ENCODE peak calls at places on chromosomes 11 and 22, in nine cellular contexts. A, G, F, H, B, T, J, P and L are unnamed samples.

GRCh38 chr22:40782521-40782920 is 36.6 kb downstream of the SLC25A17 start:
- DNase-seq in A (no peak), G (no peak), F (no peak), H (no peak), B (no peak), T (no peak), J (no peak), P (no peak), L (no peak)

GRCh38 chr11:22634897-22635629 is 9.4 kb upstream of the FANCF start:
- DNase-seq in A (no peak), G (peak; percentile 66), F (peak; percentile 9), H (no peak), B (peak; percentile 18), T (no peak), J (no peak), P (peak; percentile 96), L (no peak)

GRCh38 chr11:79101736-79102135 is 339.1 kb downstream of the TENM4 start:
- DNase-seq in A (no peak), G (no peak), F (no peak), H (no peak), B (no peak), T (no peak), J (no peak), P (no peak), L (no peak)

GRCh38 chr22:30400159-30400558 is 3.3 kb downstream of the SEC14L2 start:
- DNase-seq in A (no peak), G (no peak), F (no peak), H (no peak), B (no peak), T (no peak), J (no peak), P (no peak), L (no peak)

GRCh38 chr11:68014966-68015447 is 4.9 kb downstream of the ALDH3B1 start:
- DNase-seq in A (no peak), G (no peak), F (no peak), H (no peak), B (no peak), T (no peak), J (no peak), P (no peak), L (no peak)

GRCh38 chr22:28899199-28899853 is 16.0 kb downstream of the ZNRF3 start:
- DNase-seq in A (no peak), G (no peak), F (no peak), H (no peak), B (peak; percentile 20), T (no peak), J (peak; percentile 40), P (no peak), L (no peak)

GRCh38 chr11:102158151-102158734 is 48.0 kb downstream of the YAP1 start:
- DNase-seq in A (no peak), G (no peak), F (no peak), H (peak; percentile 19), B (no peak), T (no peak), J (no peak), P (no peak), L (no peak)

GRCh38 chr11:67163006-67163405 is 43.9 kb downstream of the KDM2A start:
- DNase-seq in A (no peak), G (no peak), F (no peak), H (no peak), B (no peak), T (no peak), J (no peak), P (no peak), L (no peak)

GRCh38 chr11:78453140-78453935 is 35.7 kb upstream of the GAB2 start:
- DNase-seq in A (no peak), G (no peak), F (no peak), H (no peak), B (peak; percentile 34), T (no peak), J (no peak), P (no peak), L (no peak)

GRCh38 chr11:72812604-72812967 is 1.6 kb upstream of the ATG16L2 start:
- DNase-seq in A (no peak), G (no peak), F (no peak), H (no peak), B (no peak), T (peak; percentile 75), J (no peak), P (no peak), L (no peak)

GRCh38 chr11:72814831-72815618 is 814 bp downstream of the ATG16L2 start:
- DNase-seq in A (no peak), G (no peak), F (peak; percentile 66), H (peak; percentile 56), B (peak; percentile 54), T (peak; percentile 86), J (peak; percentile 78), P (peak; percentile 54), L (peak; percentile 83)

GRCh38 chr11:72812968-72813739 is 1.1 kb upstream of the ATG16L2 start:
- DNase-seq in A (no peak), G (peak; percentile 63), F (peak; percentile 84), H (peak; percentile 71), B (peak; percentile 60), T (peak; percentile 86), J (peak; percentile 81), P (peak; percentile 70), L (peak; percentile 69)

GRCh38 chr11:72813740-72814138 is 472 bp upstream of the ATG16L2 start:
- DNase-seq in A (peak; percentile 59), G (peak; percentile 93), F (peak; percentile 86), H (peak; percentile 87), B (peak; percentile 66), T (peak; percentile 89), J (no peak), P (peak; percentile 65), L (peak; percentile 75)

GRCh38 chr11:72814139-72814830 is at the start of gene ATG16L2:
- DNase-seq in A (peak; percentile 60), G (peak; percentile 95), F (peak; percentile 84), H (peak; percentile 91), B (peak; percentile 76), T (peak; percentile 90), J (peak; percentile 91), P (peak; percentile 64), L (peak; percentile 93)
- TF ChIP-seq POLR2A in A (peak; percentile 58), G (peak; percentile 68), F (no peak), H (peak; percentile 82), B (peak; percentile 48), T (peak; percentile 93), J (peak; percentile 51), P (peak; percentile 70), L (peak; percentile 95)

GRCh38 chr11:12281571-12282478 is 95.5 kb upstream of the PARVA start:
- DNase-seq in A (peak; percentile 95), G (peak; percentile 84), F (peak; percentile 87), H (peak; percentile 87), B (peak; percentile 82), T (peak; percentile 77), J (peak; percentile 90), P (peak; percentile 65), L (peak; percentile 61)
- TF ChIP-seq POLR2A in A (no peak), G (no peak), F (no peak), H (no peak), B (peak; percentile 40), T (no peak), J (no peak), P (no peak), L (no peak)

GRCh38 chr11:76788661-76789442 is 5.7 kb downstream of the TSKU start:
- DNase-seq in A (no peak), G (peak; percentile 85), F (no peak), H (peak; percentile 90), B (no peak), T (no peak), J (peak; percentile 82), P (peak; percentile 66), L (no peak)

GRCh38 chr11:76786053-76787014 is 3.2 kb downstream of the TSKU start:
- DNase-seq in A (no peak), G (no peak), F (no peak), H (no peak), B (no peak), T (no peak), J (no peak), P (no peak), L (no peak)

GRCh38 chr11:76787271-76787670 is 4.1 kb downstream of the TSKU start:
- DNase-seq in A (no peak), G (no peak), F (no peak), H (no peak), B (no peak), T (no peak), J (no peak), P (no peak), L (no peak)

GRCh38 chr11:76789443-76789719 is 6.2 kb downstream of the TSKU start:
- DNase-seq in A (no peak), G (peak; percentile 39), F (no peak), H (no peak), B (no peak), T (no peak), J (no peak), P (no peak), L (no peak)

DNA sequence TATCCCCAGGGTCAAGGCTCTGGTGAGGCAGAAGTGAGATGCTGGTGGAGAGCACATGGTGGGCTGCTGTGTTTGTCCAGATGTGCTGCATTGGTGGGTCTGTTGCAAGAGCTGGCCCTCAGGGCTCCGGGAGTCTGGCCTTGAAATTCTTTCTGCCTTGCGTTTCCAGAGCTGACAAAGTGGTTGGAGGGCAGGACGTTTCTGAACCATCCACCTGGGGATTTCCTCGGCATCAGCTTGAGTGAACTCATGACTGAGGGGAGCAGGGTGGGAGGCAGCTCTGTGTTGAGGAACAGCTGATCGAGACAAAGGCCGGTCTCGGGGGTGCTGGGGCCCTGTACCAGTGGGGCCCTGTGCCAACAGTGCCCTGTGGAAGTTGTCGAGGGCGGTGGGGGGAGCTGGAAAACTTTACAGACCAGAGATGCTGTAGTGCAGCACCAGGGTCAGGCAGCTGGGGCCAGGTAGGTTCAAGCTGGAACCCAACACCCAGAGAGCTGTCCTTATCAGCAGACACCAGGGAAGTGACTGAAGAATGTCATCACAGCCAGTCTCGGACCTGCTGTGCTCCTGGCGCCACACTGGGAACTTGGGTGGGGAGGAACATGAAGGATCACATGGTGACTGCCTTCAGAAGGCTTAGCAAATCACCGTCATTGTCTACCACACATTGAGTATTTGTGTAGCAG is 4.9 kb downstream of the TSKU start:
- DNase-seq in A (peak; percentile 53), G (peak; percentile 57), F (peak; percentile 92), H (peak; percentile 26), B (peak; percentile 76), T (no peak), J (peak; percentile 78), P (peak; percentile 75), L (no peak)
- TF ChIP-seq POLR2A in A (no peak), G (no peak), F (no peak), H (no peak), B (no peak), T (no peak), J (no peak), P (no peak), L (no peak)

DNA sequence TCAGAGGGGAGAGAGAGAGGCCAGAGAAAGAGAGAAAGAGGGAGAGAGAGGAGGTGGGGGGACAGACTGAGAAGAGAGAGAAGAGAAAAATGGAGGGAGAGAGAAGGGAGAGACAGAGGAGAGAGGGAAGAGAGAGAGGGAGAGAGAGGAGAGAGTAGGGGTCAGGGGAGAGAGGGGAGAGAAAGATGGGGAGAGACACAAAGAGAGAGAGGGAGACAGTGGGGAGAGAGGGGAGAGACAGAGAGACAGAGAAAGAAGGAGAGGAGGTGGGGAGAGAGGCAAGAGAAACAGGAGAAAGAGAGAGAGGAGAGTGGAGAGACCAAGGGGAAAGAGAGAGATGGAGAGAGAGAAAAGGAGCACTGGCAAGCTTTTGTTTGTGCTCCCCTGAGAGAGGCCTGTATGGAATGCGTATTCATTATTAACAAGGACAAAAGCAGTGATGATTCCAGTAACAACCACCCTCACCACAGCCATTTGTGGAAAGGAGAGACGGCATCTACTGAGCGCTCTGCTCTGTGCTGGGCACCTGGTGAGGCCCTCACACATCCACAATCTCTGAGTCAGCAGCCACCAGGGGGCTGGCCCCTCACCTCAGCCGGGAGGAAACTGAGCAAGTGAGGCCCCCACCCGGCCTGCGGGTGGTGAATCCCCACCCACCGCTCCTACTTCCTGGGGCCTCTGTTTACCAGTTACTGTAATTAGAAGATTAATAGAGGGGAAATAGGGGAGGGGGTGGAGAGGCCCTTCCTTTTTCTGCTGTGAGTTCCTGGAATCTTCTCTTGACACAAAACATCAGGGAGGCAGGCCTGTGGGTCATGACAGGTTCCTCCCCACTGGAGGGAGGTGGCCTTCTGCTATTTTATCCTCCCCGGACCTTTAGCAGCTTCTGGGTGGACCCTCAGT is 14.7 kb upstream of the MIAT start:
- DNase-seq in A (no peak), G (no peak), F (peak; percentile 84), H (peak; percentile 53), B (no peak), T (no peak), J (no peak), P (no peak), L (no peak)
- TF ChIP-seq POLR2A in A (no peak), G (no peak), F (peak; percentile 48), H (no peak), B (no peak), T (no peak), J (no peak), P (no peak), L (no peak)